ENCODE peak calls at places on chromosomes 7 and 10, in nine cellular contexts. H is SJSA1; F is activated T-cell treated with anti-CD3 and anti-CD28 coated beads, Interleukin-2, amount 50 U/mL, for 48 hours; B is Jurkat, Clone E6-1; T is G401; C is T47D; N is mesendoderm; S is H4; Y is AG20443. Z is an unnamed sample.

GRCh38 chr10:124266468-124267230 is 152.1 kb downstream of the OAT start:
- DNase-seq in T (no peak), B (no peak), Y (peak), F (no peak), C (no peak), S (no peak), N (no peak), H (no peak), Z (no peak)

GRCh38 chr7:131897016-131897789 is 340.8 kb upstream of the PODXL start:
- DNase-seq in Y (peak), H (peak), B (no peak), T (no peak), N (peak), F (no peak), C (no peak), S (peak), Z (no peak)

GRCh38 chr10:62175256-62175655 is 93.4 kb downstream of the RTKN2 start:
- DNase-seq in F (no peak), Y (no peak), B (no peak), C (no peak), T (no peak), H (no peak), S (no peak), N (no peak), Z (no peak)

GRCh38 chr7:17690030-17690429 is 250.3 kb downstream of the SNX13 start:
- DNase-seq in C (peak), B (no peak), T (no peak), Y (peak), N (no peak), F (no peak), H (peak), S (peak), Z (no peak)

GRCh38 chr10:69885379-69886156 is 83.9 kb downstream of the COL13A1 start:
- DNase-seq in B (no peak), C (peak), H (peak), F (no peak), N (no peak), S (no peak), Y (peak), T (peak), Z (no peak)

GRCh38 chr7:1548438-1548831 is 7.6 kb downstream of the TMEM184A start:
- DNase-seq in F (no peak), Y (no peak), T (no peak), C (no peak), B (no peak), S (no peak), H (no peak), N (no peak), Z (no peak)

GRCh38 chr10:7872041-7872442 is 53.7 kb downstream of the TAF3 start:
- DNase-seq in H (peak), S (peak), B (no peak), C (peak), F (no peak), N (peak), T (peak), Y (peak), Z (no peak)

GRCh38 chr10:38730076-38730475 is 635.9 kb downstream of the ZNF37A start:
- DNase-seq in C (no peak), B (no peak), H (no peak), T (no peak), N (no peak), F (no peak), S (no peak), Y (no peak), Z (no peak)

GRCh38 chr7:35537067-35538023 is 157.6 kb downstream of the HERPUD2 start:
- DNase-seq in S (peak), Y (peak), C (peak), H (peak), B (peak), T (peak), N (peak), F (peak), Z (peak)

GRCh38 chr7:155188821-155189599 is 108.7 kb upstream of the INSIG1 start:
- DNase-seq in C (no peak), H (no peak), B (no peak), Y (peak), T (no peak), F (peak), S (no peak), N (no peak), Z (no peak)

GRCh38 chr10:35394411-35394851 is 58.1 kb downstream of the CCNY start:
- DNase-seq in N (peak), S (no peak), H (peak), B (no peak), Y (no peak), C (no peak), T (no peak), F (no peak), Z (peak)

GRCh38 chr7:84248267-84248666 is 53.7 kb upstream of the SEMA3A start:
- DNase-seq in S (peak), H (no peak), B (no peak), F (no peak), Y (no peak), T (no peak), C (no peak), N (no peak), Z (no peak)

GRCh38 chr7:155299539-155300202 is 2.0 kb downstream of the INSIG1 start:
- DNase-seq in B (no peak), H (no peak), C (no peak), Y (no peak), F (peak), N (no peak), S (peak), T (peak), Z (no peak)

GRCh38 chr10:108445746-108446145 is 1281.2 kb upstream of the SORCS1 start:
- DNase-seq in B (no peak), F (no peak), H (no peak), N (no peak), C (no peak), S (no peak), T (no peak), Y (peak), Z (no peak)

GRCh38 chr10:93475871-93476270 is 6.3 kb downstream of the MYOF start:
- DNase-seq in T (no peak), S (no peak), C (no peak), F (no peak), B (no peak), N (peak), H (peak), Y (peak), Z (no peak)

GRCh38 chr10:132899054-132899750 is 43.2 kb downstream of the CFAP46 start:
- DNase-seq in N (no peak), S (no peak), T (no peak), Y (no peak), H (no peak), F (no peak), B (no peak), C (no peak), Z (no peak)

GRCh38 chr7:82050134-82050533 is 280.3 kb upstream of the HGF start:
- DNase-seq in H (peak), B (no peak), N (peak), F (no peak), S (peak), T (no peak), C (peak), Y (peak), Z (no peak)

GRCh38 chr10:57657164-57657765 is 610.4 kb downstream of the IPMK start:
- DNase-seq in B (peak), H (peak), N (peak), T (peak), Y (peak), C (peak), F (peak), S (peak), Z (peak)

GRCh38 chr7:49791089-49791741 is 17.8 kb downstream of the VWC2 start:
- DNase-seq in N (peak), T (peak), F (no peak), B (peak), H (no peak), S (peak), Y (no peak), C (peak), Z (no peak)

Z was measured in stomach.